ENCODE peak calls at places on chromosomes 16 and 17, in seven cellular contexts. U is adrenal gland; V is mesendoderm; C is endodermal cell; E is PC-9; Q is CD4-positive, CD25-positive, alpha-beta regulatory T cell; A is GM12878. Y is an unnamed sample. For H3K4me1, the result is how much of the 10 kb centered on the place peaks cover.

GRCh38 chr17:56912105-56912999 is 1.5 kb downstream of the TRIM25 start:
- DNase-seq in U (peak), V (no peak), C (no peak), E (no peak), Q (no peak), A (no peak), Y (peak)

GRCh38 chr17:57782642-57783337 is 37.7 kb upstream of the CCDC182 start:
- DNase-seq in U (no peak), V (peak), C (peak), E (no peak), Q (no peak), A (no peak), Y (no peak)

GRCh38 chr16:49089533-49089932 is 192.1 kb downstream of the CBLN1 start:
- DNase-seq in U (no peak), V (no peak), C (no peak), E (no peak), Q (no peak), A (no peak), Y (no peak)

GRCh38 chr16:11612110-11612981 is 25.6 kb upstream of the LITAF start:
- DNase-seq in U (no peak), V (peak), C (peak), E (peak), Q (no peak), A (no peak), Y (peak)

GRCh38 chr16:951660-952301 is 19.0 kb downstream of the LMF1 start:
- DNase-seq in U (no peak), V (no peak), C (no peak), E (no peak), Q (no peak), A (no peak), Y (no peak)

GRCh38 chr17:30332057-30332542 is 1.8 kb downstream of the TMIGD1 start:
- DNase-seq in U (no peak), V (no peak), C (no peak), E (no peak), Q (no peak), A (peak), Y (no peak)

GRCh38 chr17:7258731-7259554 is 3.3 kb downstream of the CLDN7 start:
- DNase-seq in U (no peak), V (no peak), C (no peak), E (no peak), Q (no peak), A (no peak), Y (no peak)

GRCh38 chr16:70689035-70689969 is 3.4 kb upstream of the MTSS2 start:
- DNase-seq in U (no peak), V (no peak), C (no peak), E (no peak), Q (no peak), A (no peak), Y (no peak)

GRCh38 chr17:16818340-16818739 is 128.3 kb downstream of the CCDC144A start:
- DNase-seq in U (no peak), V (peak), C (peak), E (no peak), Q (no peak), A (no peak), Y (no peak)

GRCh38 chr17:16817201-16817600 is 127.2 kb downstream of the CCDC144A start:
- DNase-seq in U (no peak), V (no peak), C (peak), E (no peak), Q (no peak), A (no peak), Y (no peak)

GRCh38 chr17:16818821-16819683 is 129.0 kb downstream of the CCDC144A start:
- DNase-seq in U (no peak), V (no peak), C (peak), E (no peak), Q (no peak), A (no peak), Y (no peak)

GRCh38 chr17:16820979-16821543 is 131.0 kb downstream of the CCDC144A start:
- DNase-seq in U (no peak), V (no peak), C (peak), E (no peak), Q (no peak), A (no peak), Y (no peak)

GRCh38 chr17:16820161-16820877 is 130.3 kb downstream of the CCDC144A start:
- DNase-seq in U (no peak), V (no peak), C (peak), E (no peak), Q (no peak), A (no peak), Y (peak)
- H3K4me1 ChIP-seq in U (under half), V (under half), C (under half), E (under half), Q (under half), A (under half), Y (under half)

GRCh38 chr17:81371910-81372760 is 23.1 kb upstream of the BAHCC1 start:
- DNase-seq in U (peak), V (peak), C (peak), E (peak), Q (no peak), A (no peak), Y (peak)
- H3K27ac ChIP-seq in U (peak), V (no peak), C (no peak), E (no peak), Q (no peak), A (no peak), Y (peak)

GRCh38 chr17:72477529-72477928 is 356.7 kb downstream of the SOX9 start:
- DNase-seq in U (no peak), V (no peak), C (no peak), E (peak), Q (no peak), A (no peak), Y (no peak)
- H3K4me1 ChIP-seq in U (under half), V (under half), C (under half), E (under half), Q (under half), A (under half), Y (under half)

GRCh38 chr16:30115238-30115637 is 1.9 kb upstream of the GDPD3 start:
- DNase-seq in U (no peak), V (no peak), C (no peak), E (peak), Q (no peak), A (no peak), Y (no peak)
- H3K27ac ChIP-seq in U (no peak), V (no peak), C (no peak), E (peak), Q (peak), A (no peak), Y (no peak)

GRCh38 chr17:62823111-62823895 is 15.2 kb upstream of the MARCHF10 start:
- DNase-seq in U (no peak), V (no peak), C (peak), E (peak), Q (no peak), A (no peak), Y (peak)

GRCh38 chr17:62824290-62825135 is 16.4 kb upstream of the MARCHF10 start:
- DNase-seq in U (no peak), V (peak), C (peak), E (peak), Q (no peak), A (no peak), Y (no peak)

GRCh38 chr17:62826956-62827355 is 18.8 kb upstream of the MARCHF10 start:
- DNase-seq in U (no peak), V (no peak), C (no peak), E (no peak), Q (no peak), A (no peak), Y (no peak)

GRCh38 chr17:62827722-62828498 is 19.8 kb upstream of the MARCHF10 start:
- DNase-seq in U (no peak), V (no peak), C (no peak), E (no peak), Q (no peak), A (no peak), Y (peak)

DNA sequence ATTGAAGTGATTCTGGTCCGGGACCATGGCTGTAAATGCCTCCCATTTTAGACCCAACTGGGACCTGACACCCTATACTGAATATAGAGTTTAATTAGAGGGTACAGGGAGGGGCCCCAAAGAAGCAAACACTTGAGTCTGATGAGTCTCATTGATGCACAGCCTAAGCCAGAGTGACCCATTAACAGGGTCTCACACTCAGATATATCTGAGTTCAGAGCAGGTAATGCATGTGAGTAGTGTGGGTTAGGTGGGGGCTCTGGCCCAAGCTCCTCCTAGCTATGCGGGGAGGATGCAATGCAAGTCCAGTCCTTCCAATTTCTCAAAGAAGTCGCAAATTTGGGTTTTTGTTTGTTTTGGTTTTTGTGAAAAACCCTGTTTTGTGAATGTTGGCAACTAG is 17.1 kb upstream of the MARCHF10 start:
- DNase-seq in U (no peak), V (peak), C (no peak), E (no peak), Q (no peak), A (no peak), Y (no peak)
- H3K4me1 ChIP-seq in U (under half), V (under half), C (under half), E (half or more), Q (under half), A (under half), Y (under half)

Y was measured in testis.